ENCODE peak calls at places on chromosomes 2 and 18, in six cellular contexts. Y is H9, M is mesenchymal stem cell, O is IMR-90, B is neuronal stem cell, A is trophoblast cell. D is an unnamed sample.
A peak's percentile ranks its signal among the peaks of the same experiment; 100 is the strongest.

GRCh38 chr2:26173596-26174482 is 951 bp downstream of the GAREM2 start:
- DNase-seq in O (no peak), Y (peak; percentile 34), B (no peak), M (no peak), A (no peak), D (no peak)

GRCh38 chr2:128342550-128342949 is 23.9 kb upstream of the HS6ST1 start:
- DNase-seq in O (no peak), Y (no peak), B (no peak), A (peak; percentile 10), M (no peak), D (no peak)

GRCh38 chr2:11412449-11412810 is 53.5 kb downstream of the E2F6 start:
- DNase-seq in B (no peak), M (no peak), O (no peak), A (no peak), Y (no peak), D (no peak)

GRCh38 chr18:58851874-58852273 is 12.8 kb upstream of the ZNF532 start:
- DNase-seq in M (no peak), Y (no peak), B (no peak), A (no peak), O (no peak), D (peak; percentile 89)

GRCh38 chr2:170816499-170817246 is at the start of gene GAD1:
- DNase-seq in M (peak; percentile 48), A (peak; percentile 63), Y (peak; percentile 68), B (peak; percentile 33), O (peak; percentile 46), D (peak; percentile 70)

GRCh38 chr18:37476182-37476581 is 89.4 kb downstream of the CELF4 start:
- DNase-seq in M (peak; percentile 31), A (no peak), B (peak; percentile 57), Y (peak; percentile 69), O (peak; percentile 14), D (peak; percentile 55)

GRCh38 chr2:224971214-224971613 is 71.1 kb downstream of the DOCK10 start:
- DNase-seq in O (no peak), M (no peak), B (no peak), Y (peak; percentile 85), A (peak; percentile 5), D (peak; percentile 45)

GRCh38 chr2:118813601-118814000 is 33.8 kb downstream of the EN1 start:
- DNase-seq in M (no peak), Y (no peak), B (no peak), A (no peak), O (no peak), D (no peak)

GRCh38 chr18:58229162-58229561 is 185.1 kb downstream of the NEDD4L start:
- DNase-seq in B (no peak), Y (no peak), O (no peak), A (no peak), M (no peak), D (no peak)

GRCh38 chr2:48204750-48205136 is 298.4 kb upstream of the FBXO11 start:
- DNase-seq in O (no peak), A (no peak), Y (no peak), M (no peak), B (no peak), D (no peak)

GRCh38 chr2:119208791-119209203 is 14.8 kb upstream of the STEAP3 start:
- DNase-seq in B (no peak), A (no peak), O (no peak), M (no peak), Y (no peak), D (no peak)

GRCh38 chr2:236369606-236370005 is 105.4 kb upstream of the ASB18 start:
- DNase-seq in B (no peak), O (no peak), Y (peak; percentile 20), M (no peak), A (no peak), D (peak; percentile 11)

GRCh38 chr2:127573298-127573697 is 37.8 kb downstream of the MYO7B start:
- DNase-seq in A (no peak), Y (no peak), B (no peak), O (no peak), M (no peak), D (no peak)

GRCh38 chr2:9032555-9032954 is 29.1 kb upstream of the MBOAT2 start:
- DNase-seq in A (no peak), B (no peak), M (no peak), Y (no peak), O (no peak), D (no peak)

GRCh38 chr2:9027884-9028283 is 24.4 kb upstream of the MBOAT2 start:
- DNase-seq in B (no peak), Y (no peak), A (no peak), M (no peak), O (no peak), D (no peak)

GRCh38 chr2:9029721-9030120 is 26.2 kb upstream of the MBOAT2 start:
- DNase-seq in Y (no peak), M (no peak), O (no peak), B (no peak), A (no peak), D (no peak)

GRCh38 chr2:9030882-9031645 is 27.6 kb upstream of the MBOAT2 start:
- DNase-seq in A (no peak), M (peak; percentile 23), B (no peak), O (peak; percentile 52), Y (no peak), D (no peak)

DNA sequence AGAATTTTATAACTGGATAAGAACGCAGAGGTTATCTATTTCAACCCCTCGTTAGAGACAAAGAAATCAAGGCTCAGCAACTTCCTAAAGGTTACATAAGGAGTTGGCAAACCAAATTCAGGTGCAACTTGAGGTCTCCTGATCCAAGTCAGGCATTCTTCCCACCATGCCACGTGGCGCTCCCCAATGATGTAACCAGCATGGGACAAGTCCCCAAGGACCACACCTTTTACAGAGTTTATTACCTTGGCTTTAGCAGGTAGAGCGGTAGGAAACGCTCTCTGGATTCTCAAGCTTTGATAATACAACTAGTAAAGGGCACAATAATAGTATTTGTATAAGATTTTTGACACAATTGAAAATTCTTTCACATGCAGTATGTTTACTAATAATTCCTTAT is 26.7 kb upstream of the MBOAT2 start:
- DNase-seq in Y (no peak), O (no peak), M (no peak), A (no peak), B (no peak), D (no peak)
- H3K18ac ChIP-seq in Y (no peak overlapping the region), O (no peak overlapping the region), M (no peak overlapping the region), A (no peak overlapping the region), B (no peak overlapping the region), D (no peak overlapping the region)

GRCh38 chr2:168853471-168853870 is 36.8 kb downstream of the SPC25 start:
- DNase-seq in B (no peak), M (no peak), Y (no peak), A (peak; percentile 17), O (no peak), D (no peak)
- H4K8ac ChIP-seq in B (no peak overlapping the region), M (no peak overlapping the region), Y (no peak overlapping the region), A (no peak overlapping the region), O (no peak overlapping the region), D (no peak overlapping the region)

GRCh38 chr2:101518470-101519172 is 43.7 kb upstream of the RFX8 start:
- DNase-seq in M (peak; percentile 59), Y (peak; percentile 56), O (peak; percentile 50), A (no peak), B (peak; percentile 11), D (peak; percentile 77)

GRCh38 chr2:101517753-101518152 is 42.8 kb upstream of the RFX8 start:
- DNase-seq in O (peak; percentile 65), A (no peak), Y (no peak), M (peak; percentile 74), B (no peak), D (no peak)

GRCh38 chr2:101516349-101516748 is 41.4 kb upstream of the RFX8 start:
- DNase-seq in B (no peak), O (no peak), A (no peak), Y (no peak), M (no peak), D (no peak)

GRCh38 chr2:101515512-101515911 is 40.6 kb upstream of the RFX8 start:
- DNase-seq in M (peak; percentile 24), Y (no peak), O (peak; percentile 73), A (no peak), B (no peak), D (no peak)

DNA sequence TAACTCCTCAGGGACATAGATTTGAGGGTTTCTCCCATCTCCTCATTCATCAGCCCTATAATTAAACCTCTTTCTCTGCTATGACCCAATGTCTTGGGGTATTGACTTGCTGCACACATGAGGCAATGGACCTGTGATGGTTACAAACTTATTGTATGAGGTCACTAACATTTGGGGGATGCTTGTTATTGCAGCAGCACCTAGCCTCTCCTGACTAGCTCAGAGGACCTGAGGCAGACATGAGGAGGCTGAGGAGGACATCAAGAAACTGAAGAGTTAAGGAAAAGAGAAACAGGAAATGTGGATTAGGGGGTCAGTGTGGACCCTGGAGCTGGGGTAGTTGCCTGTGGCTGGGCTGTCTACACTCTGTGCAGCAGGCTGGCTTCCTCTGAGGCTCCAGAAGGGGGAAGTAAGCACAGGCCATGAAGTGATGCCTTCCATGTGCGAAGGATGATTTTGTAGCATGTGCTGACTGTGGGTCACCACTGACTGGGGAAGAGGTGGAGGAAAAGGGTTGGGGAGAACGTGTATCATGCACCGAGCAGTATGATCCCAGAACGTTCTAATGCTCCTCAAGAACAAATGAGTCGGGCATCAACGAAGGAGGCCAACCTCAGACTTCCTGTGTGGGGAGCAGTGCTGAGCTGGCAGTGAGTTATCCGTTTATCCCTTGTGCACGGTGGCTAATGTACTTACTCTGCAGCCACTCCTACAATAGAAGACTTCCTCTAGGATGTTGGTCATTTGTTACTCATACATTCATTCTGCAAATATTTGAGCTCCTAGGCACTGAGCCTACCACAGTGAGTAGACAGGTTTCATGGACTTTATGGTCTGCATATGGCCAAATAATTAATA is 42.1 kb upstream of the RFX8 start:
- DNase-seq in A (no peak), Y (no peak), M (peak; percentile 86), B (no peak), O (peak; percentile 94), D (no peak)
- H3K18ac ChIP-seq in A (no peak overlapping the region), Y (no peak overlapping the region), M (peak overlapping the region; percentile 81), B (no peak overlapping the region), O (peak overlapping the region; percentile 66), D (no peak overlapping the region)

GRCh38 chr2:217952409-217952808 is 50.4 kb downstream of the TNS1 start:
- DNase-seq in B (no peak), Y (no peak), O (no peak), A (no peak), M (no peak), D (no peak)

GRCh38 chr2:217951091-217951490 is 51.7 kb downstream of the TNS1 start:
- DNase-seq in O (no peak), B (no peak), A (no peak), Y (no peak), M (no peak), D (no peak)

GRCh38 chr2:217950401-217950871 is 52.4 kb downstream of the TNS1 start:
- DNase-seq in O (no peak), Y (no peak), A (no peak), M (no peak), B (no peak), D (no peak)

GRCh38 chr2:217953011-217953481 is 49.7 kb downstream of the TNS1 start:
- DNase-seq in B (no peak), A (no peak), M (no peak), O (no peak), Y (no peak), D (no peak)

GRCh38 chr2:217951521-217952247 is 51.1 kb downstream of the TNS1 start:
- DNase-seq in B (no peak), A (peak; percentile 73), O (no peak), Y (no peak), M (no peak), D (no peak)
- H4K8ac ChIP-seq in B (no peak overlapping the region), A (no peak overlapping the region), O (no peak overlapping the region), Y (no peak overlapping the region), M (no peak overlapping the region), D (no peak overlapping the region)